ENCODE peak calls at places on chromosomes 13 and 19, in nine cellular contexts. Q is NCI-H460; K is naive thymus-derived CD8-positive, alpha-beta T cell; J is hypothalamus; D is uterus; H is SHP77; B is neuronal stem cell; I is stimulated activated CD4-positive, alpha-beta T cell treated with anti-CD3 and anti-CD28 coated beads, Interleukin-4, amount 100 ng/mL, for 4 hours; N is activated T-cell treated with anti-CD3 and anti-CD28 coated beads, Interleukin-2, amount 50 U/mL, for 72 hours. A is an unnamed sample.
A peak's percentile ranks its signal among the peaks of the same experiment; 100 is the strongest.

GRCh38 chr19:2733930-2734588 is 5.8 kb downstream of the SLC39A3 start:
- DNase-seq in Q (no peak), K (no peak), J (no peak), D (no peak), H (no peak), B (no peak), I (no peak), N (no peak), A (no peak)

GRCh38 chr13:90238433-90238832 is 1109.1 kb upstream of the MIR17HG start:
- DNase-seq in Q (no peak), K (no peak), J (no peak), D (no peak), H (no peak), B (no peak), I (no peak), N (no peak), A (no peak)

GRCh38 chr19:17777840-17778620 is 16.9 kb upstream of the B3GNT3 start:
- DNase-seq in Q (peak; percentile 63), K (no peak), J (no peak), D (no peak), H (peak; percentile 27), B (peak; percentile 54), I (peak; percentile 44), N (peak; percentile 45), A (no peak)

GRCh38 chr13:30375436-30375835 is 46.9 kb upstream of the UBE2L5 start:
- DNase-seq in Q (no peak), K (no peak), J (no peak), D (no peak), H (peak; percentile 28), B (no peak), I (no peak), N (no peak), A (no peak)

GRCh38 chr13:106734185-106734584 is 166.2 kb upstream of the ARGLU1 start:
- DNase-seq in Q (no peak), K (no peak), J (no peak), D (no peak), H (peak; percentile 53), B (no peak), I (no peak), N (no peak), A (no peak)

GRCh38 chr13:40362502-40362901 is 303.9 kb downstream of the FOXO1 start:
- DNase-seq in Q (no peak), K (no peak), J (no peak), D (no peak), H (no peak), B (no peak), I (no peak), N (no peak), A (no peak)

GRCh38 chr13:107203146-107203847 is 635.4 kb upstream of the ARGLU1 start:
- DNase-seq in Q (peak; percentile 30), K (no peak), J (no peak), D (no peak), H (peak; percentile 29), B (peak; percentile 27), I (no peak), N (no peak), A (no peak)

GRCh38 chr19:11737964-11738745 is 591 bp downstream of the ZNF823 start:
- DNase-seq in Q (no peak), K (no peak), J (no peak), D (peak; percentile 23), H (peak; percentile 10), B (no peak), I (peak; percentile 21), N (peak; percentile 57), A (no peak)

GRCh38 chr13:79745141-79745540 is 264.2 kb downstream of the NDFIP2 start:
- DNase-seq in Q (no peak), K (no peak), J (no peak), D (no peak), H (no peak), B (no peak), I (no peak), N (no peak), A (peak; percentile 20)

GRCh38 chr13:21075303-21076264 is 14.2 kb upstream of the LATS2 start:
- DNase-seq in Q (no peak), K (peak; percentile 21), J (no peak), D (no peak), H (no peak), B (no peak), I (peak; percentile 14), N (peak; percentile 49), A (no peak)

GRCh38 chr19:5985098-5985783 is 7.3 kb upstream of the RANBP3 start:
- DNase-seq in Q (no peak), K (no peak), J (no peak), D (no peak), H (no peak), B (no peak), I (no peak), N (no peak), A (no peak)

GRCh38 chr19:48713041-48713863 is 6.3 kb downstream of the MAMSTR start:
- DNase-seq in Q (no peak), K (no peak), J (no peak), D (no peak), H (no peak), B (no peak), I (no peak), N (no peak), A (no peak)

A was measured in substantia nigra.